ENCODE peak calls at places on chromosomes 3 and 15, in ten cellular contexts. One of them, this sample, is unnamed. For H3K27me3, the result is how much of the 10 kb centered on the place peaks cover.

GRCh38 chr15:89030311-89030710 is 57.9 kb upstream of the ABHD2 start:
- DNase-seq in suprapubic skin: no peak
- DNase-seq in K562: no peak
- DNase-seq in sigmoid colon: no peak
- DNase-seq in ovary: no peak
- DNase-seq in upper lobe of left lung: no peak
- DNase-seq in GM12878: no peak
- DNase-seq in stomach: no peak
- DNase-seq in tibial nerve: no peak
- DNase-seq in esophagus muscularis mucosa: no peak
- DNase-seq in this sample: no peak

GRCh38 chr15:79076661-79077060 is 13.9 kb downstream of the RASGRF1 start:
- DNase-seq in K562: no peak
- DNase-seq in esophagus muscularis mucosa: no peak
- DNase-seq in tibial nerve: no peak
- DNase-seq in suprapubic skin: no peak
- DNase-seq in stomach: no peak
- DNase-seq in GM12878: no peak
- DNase-seq in upper lobe of left lung: no peak
- DNase-seq in ovary: peak
- DNase-seq in sigmoid colon: peak
- DNase-seq in this sample: no peak

GRCh38 chr3:88221726-88222125 is 72.0 kb downstream of the C3orf38 start:
- DNase-seq in K562: no peak
- DNase-seq in tibial nerve: no peak
- DNase-seq in esophagus muscularis mucosa: no peak
- DNase-seq in GM12878: no peak
- DNase-seq in upper lobe of left lung: no peak
- DNase-seq in suprapubic skin: no peak
- DNase-seq in sigmoid colon: no peak
- DNase-seq in stomach: no peak
- DNase-seq in ovary: no peak
- DNase-seq in this sample: no peak

GRCh38 chr15:36361351-36361870 is 218.0 kb upstream of the CDIN1 start:
- DNase-seq in GM12878: no peak
- DNase-seq in ovary: no peak
- DNase-seq in tibial nerve: no peak
- DNase-seq in upper lobe of left lung: no peak
- DNase-seq in esophagus muscularis mucosa: no peak
- DNase-seq in K562: no peak
- DNase-seq in suprapubic skin: no peak
- DNase-seq in sigmoid colon: no peak
- DNase-seq in stomach: no peak
- DNase-seq in this sample: no peak

GRCh38 chr15:66834863-66835557 is 133.0 kb downstream of the SMAD6 start:
- DNase-seq in GM12878: no peak
- DNase-seq in sigmoid colon: no peak
- DNase-seq in K562: no peak
- DNase-seq in tibial nerve: no peak
- DNase-seq in stomach: no peak
- DNase-seq in esophagus muscularis mucosa: no peak
- DNase-seq in upper lobe of left lung: peak
- DNase-seq in ovary: no peak
- DNase-seq in suprapubic skin: peak
- DNase-seq in this sample: no peak

GRCh38 chr3:197600796-197601565 is 45.2 kb upstream of the BDH1 start:
- DNase-seq in tibial nerve: peak
- DNase-seq in K562: no peak
- DNase-seq in GM12878: no peak
- DNase-seq in stomach: no peak
- DNase-seq in suprapubic skin: no peak
- DNase-seq in upper lobe of left lung: no peak
- DNase-seq in ovary: no peak
- DNase-seq in esophagus muscularis mucosa: no peak
- DNase-seq in sigmoid colon: no peak
- DNase-seq in this sample: no peak

GRCh38 chr3:119331661-119332060 is 37.5 kb downstream of the ARHGAP31 start:
- DNase-seq in upper lobe of left lung: no peak
- DNase-seq in suprapubic skin: no peak
- DNase-seq in esophagus muscularis mucosa: no peak
- DNase-seq in tibial nerve: no peak
- DNase-seq in GM12878: no peak
- DNase-seq in stomach: no peak
- DNase-seq in K562: no peak
- DNase-seq in ovary: no peak
- DNase-seq in sigmoid colon: no peak
- DNase-seq in this sample: no peak

GRCh38 chr15:65204236-65204930 is 6.9 kb downstream of the CILP start:
- DNase-seq in stomach: no peak
- DNase-seq in GM12878: no peak
- DNase-seq in upper lobe of left lung: no peak
- DNase-seq in suprapubic skin: no peak
- DNase-seq in ovary: no peak
- DNase-seq in K562: no peak
- DNase-seq in sigmoid colon: peak
- DNase-seq in esophagus muscularis mucosa: no peak
- DNase-seq in tibial nerve: no peak
- DNase-seq in this sample: no peak

GRCh38 chr3:71142440-71143161 is 440.9 kb downstream of the FOXP1 start:
- DNase-seq in ovary: peak
- DNase-seq in esophagus muscularis mucosa: no peak
- DNase-seq in tibial nerve: no peak
- DNase-seq in sigmoid colon: no peak
- DNase-seq in K562: peak
- DNase-seq in upper lobe of left lung: no peak
- DNase-seq in stomach: no peak
- DNase-seq in GM12878: no peak
- DNase-seq in suprapubic skin: no peak
- DNase-seq in this sample: no peak

GRCh38 chr3:172106989-172107388 is 67.6 kb downstream of the FNDC3B start:
- DNase-seq in suprapubic skin: no peak
- DNase-seq in GM12878: peak
- DNase-seq in upper lobe of left lung: peak
- DNase-seq in K562: peak
- DNase-seq in stomach: peak
- DNase-seq in ovary: no peak
- DNase-seq in esophagus muscularis mucosa: no peak
- DNase-seq in tibial nerve: peak
- DNase-seq in sigmoid colon: no peak
- DNase-seq in this sample: peak

GRCh38 chr3:117011687-117012250 is 302.2 kb downstream of the TUSC7 start:
- DNase-seq in K562: no peak
- DNase-seq in suprapubic skin: no peak
- DNase-seq in ovary: no peak
- DNase-seq in tibial nerve: no peak
- DNase-seq in esophagus muscularis mucosa: no peak
- DNase-seq in upper lobe of left lung: no peak
- DNase-seq in sigmoid colon: no peak
- DNase-seq in stomach: no peak
- DNase-seq in GM12878: no peak
- DNase-seq in this sample: no peak

GRCh38 chr3:15632212-15632580 is 30.7 kb downstream of the BTD start:
- DNase-seq in ovary: no peak
- DNase-seq in suprapubic skin: no peak
- DNase-seq in GM12878: no peak
- DNase-seq in sigmoid colon: no peak
- DNase-seq in K562: no peak
- DNase-seq in stomach: no peak
- DNase-seq in tibial nerve: no peak
- DNase-seq in esophagus muscularis mucosa: no peak
- DNase-seq in upper lobe of left lung: no peak
- DNase-seq in this sample: no peak

GRCh38 chr3:30400924-30401323 is 205.5 kb upstream of the TGFBR2 start:
- DNase-seq in tibial nerve: no peak
- DNase-seq in suprapubic skin: no peak
- DNase-seq in esophagus muscularis mucosa: no peak
- DNase-seq in stomach: no peak
- DNase-seq in upper lobe of left lung: no peak
- DNase-seq in GM12878: no peak
- DNase-seq in K562: no peak
- DNase-seq in ovary: no peak
- DNase-seq in sigmoid colon: no peak
- DNase-seq in this sample: no peak

DNA sequence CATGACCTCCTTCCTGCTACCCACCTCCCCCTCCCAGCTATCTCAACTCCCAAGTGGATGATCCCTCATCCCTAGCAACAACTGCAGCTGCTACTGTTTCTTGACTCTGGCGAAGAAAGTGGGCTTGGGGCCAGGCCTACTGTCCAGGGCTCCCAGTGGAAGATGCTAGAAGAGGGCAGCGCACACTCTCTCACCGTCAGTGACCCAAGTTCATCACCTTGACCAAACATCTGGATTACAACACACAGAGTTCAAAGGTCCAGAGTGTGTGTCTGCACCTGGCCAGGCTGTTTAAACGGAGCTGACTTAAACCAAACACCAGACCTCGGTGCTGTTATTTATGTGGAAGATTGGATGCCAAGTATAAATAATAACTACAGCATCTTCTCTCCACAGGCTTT is 385.6 kb downstream of the SHQ1 start:
- DNase-seq in stomach: no peak
- DNase-seq in esophagus muscularis mucosa: no peak
- DNase-seq in tibial nerve: peak
- DNase-seq in upper lobe of left lung: no peak
- DNase-seq in K562: no peak
- DNase-seq in GM12878: no peak
- DNase-seq in sigmoid colon: no peak
- DNase-seq in suprapubic skin: no peak
- DNase-seq in ovary: peak
- DNase-seq in this sample: no peak
- H3K27me3 ChIP-seq in stomach: under half
- H3K27me3 ChIP-seq in esophagus muscularis mucosa: under half
- H3K27me3 ChIP-seq in tibial nerve: under half
- H3K27me3 ChIP-seq in upper lobe of left lung: under half
- H3K27me3 ChIP-seq in K562: under half
- H3K27me3 ChIP-seq in GM12878: under half
- H3K27me3 ChIP-seq in sigmoid colon: under half
- H3K27me3 ChIP-seq in suprapubic skin: under half
- H3K27me3 ChIP-seq in ovary: under half
- H3K27me3 ChIP-seq in this sample: under half

DNA sequence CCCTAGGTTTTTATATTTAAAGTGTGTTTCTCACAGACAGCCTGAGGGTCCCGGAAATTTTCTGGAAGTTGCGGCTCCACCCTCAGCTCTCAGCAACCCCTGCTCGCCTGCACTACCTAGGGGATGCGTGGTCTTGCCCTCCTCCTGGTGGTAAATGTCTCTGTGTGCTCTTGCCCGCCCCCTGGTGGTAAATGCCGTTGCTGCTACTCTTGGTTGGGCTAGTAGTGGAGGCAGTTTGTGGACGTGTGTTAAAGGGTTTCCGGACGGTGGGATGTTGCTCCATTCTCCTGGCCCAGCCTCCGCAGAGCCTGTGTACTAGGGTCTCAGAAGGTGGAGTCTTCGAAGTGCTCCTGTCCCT is 27.4 kb downstream of the STOML1 start:
- DNase-seq in stomach: peak
- DNase-seq in K562: peak
- DNase-seq in sigmoid colon: peak
- DNase-seq in ovary: peak
- DNase-seq in esophagus muscularis mucosa: peak
- DNase-seq in suprapubic skin: peak
- DNase-seq in tibial nerve: peak
- DNase-seq in upper lobe of left lung: peak
- DNase-seq in GM12878: no peak
- DNase-seq in this sample: peak
- TF ChIP-seq CTCF in stomach: no peak
- TF ChIP-seq CTCF in K562: peak
- TF ChIP-seq CTCF in sigmoid colon: peak
- TF ChIP-seq CTCF in ovary: peak
- TF ChIP-seq CTCF in esophagus muscularis mucosa: peak
- TF ChIP-seq CTCF in suprapubic skin: peak
- TF ChIP-seq CTCF in tibial nerve: peak
- TF ChIP-seq CTCF in upper lobe of left lung: peak
- TF ChIP-seq CTCF in GM12878: peak
- TF ChIP-seq CTCF in this sample: peak

GRCh38 chr3:18868911-18869689 is 279.2 kb upstream of the KCNH8 start:
- DNase-seq in GM12878: no peak
- DNase-seq in sigmoid colon: no peak
- DNase-seq in ovary: no peak
- DNase-seq in esophagus muscularis mucosa: no peak
- DNase-seq in stomach: no peak
- DNase-seq in tibial nerve: no peak
- DNase-seq in suprapubic skin: no peak
- DNase-seq in K562: no peak
- DNase-seq in upper lobe of left lung: no peak
- DNase-seq in this sample: no peak
- TF ChIP-seq EP300 in GM12878: no peak
- TF ChIP-seq EP300 in sigmoid colon: no peak
- TF ChIP-seq EP300 in ovary: no peak
- TF ChIP-seq EP300 in esophagus muscularis mucosa: no peak
- TF ChIP-seq EP300 in stomach: no peak
- TF ChIP-seq EP300 in tibial nerve: no peak
- TF ChIP-seq EP300 in suprapubic skin: no peak
- TF ChIP-seq EP300 in K562: no peak
- TF ChIP-seq EP300 in upper lobe of left lung: no peak
- TF ChIP-seq EP300 in this sample: no peak

GRCh38 chr3:138942861-138943623 is 3.9 kb downstream of the FOXL2 start:
- DNase-seq in GM12878: no peak
- DNase-seq in tibial nerve: no peak
- DNase-seq in upper lobe of left lung: no peak
- DNase-seq in K562: peak
- DNase-seq in stomach: no peak
- DNase-seq in esophagus muscularis mucosa: no peak
- DNase-seq in suprapubic skin: no peak
- DNase-seq in ovary: peak
- DNase-seq in sigmoid colon: no peak
- DNase-seq in this sample: no peak
- H3K27me3 ChIP-seq in GM12878: under half
- H3K27me3 ChIP-seq in tibial nerve: under half
- H3K27me3 ChIP-seq in upper lobe of left lung: half or more
- H3K27me3 ChIP-seq in K562: under half
- H3K27me3 ChIP-seq in stomach: half or more
- H3K27me3 ChIP-seq in esophagus muscularis mucosa: half or more
- H3K27me3 ChIP-seq in suprapubic skin: half or more
- H3K27me3 ChIP-seq in ovary: under half
- H3K27me3 ChIP-seq in sigmoid colon: half or more
- H3K27me3 ChIP-seq in this sample: half or more

GRCh38 chr3:163915279-163915678 is 1163.0 kb downstream of the SI start:
- DNase-seq in upper lobe of left lung: no peak
- DNase-seq in GM12878: no peak
- DNase-seq in K562: no peak
- DNase-seq in sigmoid colon: no peak
- DNase-seq in ovary: no peak
- DNase-seq in suprapubic skin: no peak
- DNase-seq in esophagus muscularis mucosa: no peak
- DNase-seq in stomach: no peak
- DNase-seq in tibial nerve: no peak
- DNase-seq in this sample: no peak
- TF ChIP-seq CTCF in upper lobe of left lung: no peak
- TF ChIP-seq CTCF in GM12878: no peak
- TF ChIP-seq CTCF in K562: no peak
- TF ChIP-seq CTCF in sigmoid colon: no peak
- TF ChIP-seq CTCF in ovary: no peak
- TF ChIP-seq CTCF in suprapubic skin: no peak
- TF ChIP-seq CTCF in esophagus muscularis mucosa: no peak
- TF ChIP-seq CTCF in stomach: no peak
- TF ChIP-seq CTCF in tibial nerve: no peak
- TF ChIP-seq CTCF in this sample: no peak

GRCh38 chr3:192637803-192638202 is 89.5 kb downstream of the FGF12 start:
- DNase-seq in upper lobe of left lung: no peak
- DNase-seq in GM12878: no peak
- DNase-seq in tibial nerve: no peak
- DNase-seq in stomach: no peak
- DNase-seq in ovary: no peak
- DNase-seq in K562: no peak
- DNase-seq in sigmoid colon: no peak
- DNase-seq in esophagus muscularis mucosa: no peak
- DNase-seq in suprapubic skin: no peak
- DNase-seq in this sample: no peak
- TF ChIP-seq EP300 in upper lobe of left lung: no peak
- TF ChIP-seq EP300 in GM12878: no peak
- TF ChIP-seq EP300 in tibial nerve: no peak
- TF ChIP-seq EP300 in stomach: no peak
- TF ChIP-seq EP300 in ovary: no peak
- TF ChIP-seq EP300 in K562: no peak
- TF ChIP-seq EP300 in sigmoid colon: no peak
- TF ChIP-seq EP300 in esophagus muscularis mucosa: no peak
- TF ChIP-seq EP300 in suprapubic skin: no peak
- TF ChIP-seq EP300 in this sample: no peak

This sample was measured in transverse colon.